ENCODE peak calls at places on chromosomes 2 and 18, in ten cellular contexts. L, X, T, D, J, U, N, M, W and R are unnamed samples. For H3K36me3, the result is how much of the 10 kb centered on the place peaks cover.

GRCh38 chr2:172613035-172613434 is 57.1 kb downstream of the PDK1 start:
- DNase-seq in T (no peak), X (no peak), N (no peak), J (peak), L (no peak), W (no peak), M (no peak), U (no peak), D (no peak), R (peak)

GRCh38 chr2:219663116-219663762 is 35.8 kb downstream of the SLC4A3 start:
- DNase-seq in X (no peak), M (no peak), T (no peak), U (no peak), W (no peak), L (no peak), J (no peak), N (no peak), D (no peak), R (no peak)

GRCh38 chr18:42258301-42258965 is 303.4 kb downstream of the PIK3C3 start:
- DNase-seq in W (no peak), D (no peak), U (no peak), X (no peak), M (no peak), J (no peak), N (no peak), T (no peak), L (no peak), R (no peak)

GRCh38 chr2:8595821-8596600 is 85.8 kb upstream of the ID2 start:
- DNase-seq in W (no peak), X (no peak), U (no peak), L (no peak), J (no peak), T (no peak), M (no peak), N (no peak), D (no peak), R (no peak)

GRCh38 chr18:8450013-8450412 is 159.2 kb upstream of the RAB12 start:
- DNase-seq in J (no peak), M (peak), D (no peak), T (no peak), X (no peak), N (no peak), U (no peak), W (peak), L (no peak), R (peak)

GRCh38 chr2:236666646-236667204 is 97.1 kb downstream of the ACKR3 start:
- DNase-seq in M (no peak), T (no peak), D (no peak), J (no peak), W (no peak), X (no peak), U (peak), L (no peak), N (no peak), R (no peak)

GRCh38 chr2:128302011-128302743 is 16.5 kb downstream of the HS6ST1 start:
- DNase-seq in N (no peak), T (no peak), U (no peak), M (no peak), X (no peak), W (no peak), J (no peak), D (no peak), L (no peak), R (no peak)

GRCh38 chr2:192053921-192054320 is 140.8 kb downstream of the TMEFF2 start:
- DNase-seq in U (no peak), J (no peak), T (no peak), N (no peak), M (no peak), D (no peak), L (no peak), W (no peak), X (no peak), R (no peak)

GRCh38 chr2:74908763-74909444 is 49.5 kb upstream of the POLE4 start:
- DNase-seq in D (no peak), N (no peak), M (peak), W (no peak), T (no peak), J (no peak), U (peak), L (peak), X (no peak), R (peak)

GRCh38 chr2:241391892-241392665 is 36.0 kb downstream of the FARP2 start:
- DNase-seq in U (peak), M (peak), W (peak), L (peak), N (no peak), J (peak), X (no peak), T (no peak), D (no peak), R (peak)

GRCh38 chr2:32825291-32825712 is 121.5 kb upstream of the LTBP1 start:
- DNase-seq in N (peak), W (no peak), T (no peak), D (no peak), M (peak), U (no peak), J (peak), X (peak), L (peak), R (no peak)

DNA sequence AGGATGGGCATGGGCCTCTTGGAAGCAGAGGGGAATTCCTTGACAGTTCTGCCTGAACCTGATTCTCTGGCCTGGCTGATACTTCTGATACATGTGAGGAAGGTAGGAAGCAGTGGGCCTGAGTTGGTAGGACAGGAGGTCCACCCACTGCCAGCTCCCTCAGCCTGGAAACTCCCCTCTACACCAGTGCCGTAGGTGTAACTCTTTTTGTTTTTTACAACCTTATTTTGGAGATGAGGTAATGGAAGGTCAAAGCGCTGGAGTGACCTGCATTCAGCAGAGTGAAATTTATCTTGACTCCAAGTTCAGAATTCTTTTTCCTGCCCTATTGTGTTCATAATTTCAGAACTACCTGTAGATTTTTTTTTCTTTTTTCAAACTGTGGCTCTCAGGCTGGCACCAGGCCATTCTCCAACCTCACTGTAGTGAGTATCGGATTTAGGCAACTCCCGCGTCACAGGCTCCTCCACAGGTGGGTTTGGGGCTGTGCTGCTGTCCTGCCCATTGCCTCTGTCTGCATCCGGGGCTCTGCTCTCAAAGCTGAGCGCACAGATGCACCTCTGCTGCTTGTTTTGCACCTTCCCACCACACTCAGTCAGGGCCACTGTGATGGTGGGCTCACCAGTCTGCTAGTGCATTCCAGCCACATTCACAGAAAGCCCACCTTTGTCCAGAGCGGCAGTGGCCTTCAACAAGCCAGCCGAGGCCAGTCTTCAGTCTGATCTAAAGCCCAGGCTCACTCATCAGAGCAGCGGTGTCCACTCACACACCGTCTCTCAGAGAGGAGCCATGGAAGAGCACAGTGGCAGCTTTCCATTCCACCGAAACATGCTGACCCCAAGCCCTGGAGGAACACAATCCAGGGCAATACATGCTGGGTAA is 87.2 kb downstream of the UXS1 start:
- DNase-seq in N (no peak), U (peak), T (no peak), W (no peak), M (no peak), L (no peak), D (no peak), J (no peak), X (no peak), R (no peak)
- H3K36me3 ChIP-seq in N (under half), U (under half), T (under half), W (under half), M (under half), L (under half), D (under half), J (under half), X (under half), R (under half)

DNA sequence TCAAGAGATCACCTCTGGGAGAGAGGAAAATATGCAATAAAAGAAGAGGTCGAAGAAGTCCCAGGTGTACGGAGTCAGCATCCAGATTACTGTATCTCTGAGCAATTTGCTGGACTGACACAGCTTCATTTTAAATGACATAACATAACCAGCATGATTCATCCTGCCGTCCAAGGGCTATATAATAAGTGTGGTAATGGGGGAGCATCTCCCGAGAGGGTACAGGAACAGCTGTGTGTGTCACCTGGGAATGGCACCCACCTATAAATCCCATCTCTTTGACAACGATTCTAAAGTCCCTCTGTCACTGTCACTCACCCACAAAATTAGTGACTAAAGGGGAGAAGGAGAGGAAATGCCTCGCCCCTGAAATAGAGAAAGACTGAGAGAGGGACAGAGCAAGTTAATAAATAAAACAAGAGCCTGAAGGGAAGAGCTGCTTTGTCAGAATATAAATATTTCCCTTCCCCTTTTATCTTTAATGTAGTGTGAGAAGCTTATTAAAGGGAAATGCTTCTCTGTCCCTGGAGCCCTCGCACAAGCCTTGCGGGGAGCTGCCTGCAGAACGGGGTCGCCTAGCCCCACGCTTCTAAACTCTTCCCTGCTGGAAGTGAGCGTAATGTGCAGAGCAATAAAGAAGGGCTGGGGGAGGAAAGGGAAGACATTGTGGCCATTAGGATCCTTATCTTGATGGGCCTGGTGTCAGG is 19.2 kb upstream of the FZD7 start:
- DNase-seq in J (no peak), D (no peak), L (no peak), N (no peak), M (peak), T (no peak), W (no peak), U (no peak), X (no peak), R (no peak)
- H3K36me3 ChIP-seq in J (under half), D (under half), L (under half), N (under half), M (under half), T (under half), W (under half), U (under half), X (under half), R (under half)

DNA sequence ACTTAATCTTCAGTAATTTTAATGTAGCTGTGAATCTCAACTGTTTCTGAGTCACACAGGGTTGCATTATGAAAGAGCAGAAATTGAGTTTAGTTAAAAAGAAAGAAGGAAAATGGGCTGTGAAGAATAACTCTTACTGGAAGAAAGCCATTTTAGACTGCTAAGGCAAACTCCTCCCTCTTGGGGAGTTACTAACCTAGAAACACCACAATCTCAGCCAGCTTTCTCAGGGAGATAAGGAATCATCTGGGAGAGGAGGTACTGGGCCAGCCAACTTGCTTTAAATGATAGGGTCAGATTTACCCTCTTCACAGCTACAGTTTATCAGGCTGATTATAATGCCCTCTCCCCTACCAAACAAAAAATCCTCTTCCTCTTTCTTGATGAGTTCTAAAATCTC is 119.5 kb downstream of the CCDC148 start:
- DNase-seq in W (no peak), N (no peak), D (no peak), T (no peak), M (no peak), X (no peak), U (no peak), L (no peak), J (no peak), R (no peak)
- H3K36me3 ChIP-seq in W (under half), N (under half), D (under half), T (under half), M (under half), X (under half), U (under half), L (under half), J (under half), R (under half)

DNA sequence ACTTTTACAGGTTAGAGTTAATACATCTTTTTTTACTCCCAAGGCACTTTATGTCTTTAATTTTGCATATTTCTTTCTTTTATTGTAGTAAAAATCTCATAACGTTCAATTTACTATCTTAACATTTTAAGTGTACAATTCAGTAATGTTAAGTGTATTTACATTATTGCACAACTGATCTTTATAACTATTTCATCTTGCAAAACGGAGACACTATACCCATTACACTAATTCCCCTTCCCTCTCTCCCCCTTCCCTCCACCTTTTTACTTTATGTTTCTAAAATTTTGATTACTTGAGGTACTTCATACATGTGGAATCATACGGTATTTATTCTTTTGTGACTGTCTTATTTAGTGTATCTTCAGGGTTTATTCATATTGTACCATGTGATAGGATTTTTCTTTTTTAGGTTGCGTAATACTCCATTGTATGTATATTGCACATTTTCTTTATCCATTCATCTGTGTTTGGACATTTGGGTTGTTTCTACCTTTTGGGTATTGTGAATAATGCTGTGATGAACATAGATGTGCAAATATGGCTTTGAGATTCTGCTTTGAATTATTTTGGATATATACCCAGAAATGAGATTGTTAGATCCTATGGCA is 75.0 kb downstream of the ACSL3 start:
- DNase-seq in U (no peak), M (no peak), J (no peak), L (no peak), W (no peak), D (no peak), X (no peak), N (no peak), T (no peak), R (no peak)
- H3K36me3 ChIP-seq in U (under half), M (half or more), J (under half), L (under half), W (under half), D (under half), X (half or more), N (under half), T (under half), R (under half)

DNA sequence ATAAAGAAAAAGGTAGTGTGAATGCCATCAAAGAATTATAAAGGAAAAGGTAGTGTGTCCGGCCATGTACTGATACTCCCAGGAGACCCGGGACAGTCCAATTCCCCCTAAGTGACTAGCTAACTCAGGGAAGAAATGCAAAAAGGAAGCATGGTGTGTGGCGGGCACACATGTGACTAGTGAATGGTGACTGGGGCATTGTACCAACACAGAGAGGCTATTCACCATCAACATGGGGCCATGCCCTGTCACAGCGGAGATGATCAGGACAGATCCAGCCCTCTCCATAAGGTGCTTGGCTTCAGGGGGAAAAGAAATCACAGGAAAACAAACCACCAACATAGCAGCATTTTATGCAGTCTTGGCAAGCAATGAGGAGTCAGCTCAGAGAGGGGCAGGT is 34.4 kb downstream of the FAM168B start:
- DNase-seq in M (no peak), X (no peak), W (no peak), L (no peak), N (no peak), J (no peak), D (no peak), T (no peak), U (no peak), R (no peak)
- H3K36me3 ChIP-seq in M (under half), X (under half), W (under half), L (under half), N (under half), J (under half), D (under half), T (under half), U (under half), R (under half)

GRCh38 chr2:226795281-226796011 is 4.2 kb downstream of the IRS1 start:
- DNase-seq in X (no peak), N (no peak), J (no peak), T (no peak), U (no peak), L (no peak), D (peak), M (peak), W (no peak), R (no peak)
- H3K36me3 ChIP-seq in X (under half), N (under half), J (under half), T (under half), U (under half), L (under half), D (under half), M (half or more), W (under half), R (under half)

GRCh38 chr2:144406111-144406788 is 113.7 kb downstream of the ZEB2 start:
- DNase-seq in J (no peak), D (no peak), U (no peak), N (peak), T (no peak), M (no peak), X (no peak), W (no peak), L (no peak), R (no peak)
- H3K36me3 ChIP-seq in J (under half), D (under half), U (under half), N (under half), T (under half), M (under half), X (under half), W (under half), L (under half), R (under half)

GRCh38 chr2:238434846-238435751 is 8.4 kb downstream of the ASB1 start:
- DNase-seq in N (peak), D (no peak), U (no peak), M (no peak), J (no peak), T (no peak), L (no peak), X (no peak), W (no peak), R (no peak)
- H3K36me3 ChIP-seq in N (under half), D (under half), U (under half), M (under half), J (under half), T (under half), L (under half), X (half or more), W (under half), R (under half)

GRCh38 chr2:55672630-55673029 is 21.0 kb downstream of the PNPT1 start:
- DNase-seq in L (no peak), D (no peak), J (no peak), U (no peak), M (no peak), W (no peak), T (no peak), X (no peak), N (no peak), R (no peak)
- H3K36me3 ChIP-seq in L (under half), D (under half), J (under half), U (under half), M (under half), W (under half), T (under half), X (half or more), N (under half), R (under half)